ENCODE peak calls at places on chromosomes 16 and 17, in nine cellular contexts. One of them, this sample, is unnamed.

GRCh38 chr16:3744018-3744417 is 26.7 kb upstream of the TRAP1 start:
- DNase-seq in osteocyte: no peak
- DNase-seq in cardiac fibroblast: no peak
- DNase-seq in GM20000: no peak
- DNase-seq in mesothelial cell of epicardium: no peak
- DNase-seq in lung: no peak
- DNase-seq in omental fat pad: no peak
- DNase-seq in GM13976: no peak
- DNase-seq in lower leg skin: no peak
- DNase-seq in this sample: no peak

GRCh38 chr17:76725580-76726230 is 701 bp downstream of the JMJD6 start:
- DNase-seq in GM20000: peak; percentile 72
- DNase-seq in omental fat pad: peak; percentile 49
- DNase-seq in osteocyte: no peak
- DNase-seq in lung: peak; percentile 72
- DNase-seq in GM13976: peak; percentile 77
- DNase-seq in lower leg skin: peak; percentile 73
- DNase-seq in mesothelial cell of epicardium: no peak
- DNase-seq in cardiac fibroblast: peak; percentile 54
- DNase-seq in this sample: no peak

GRCh38 chr16:74249281-74249680 is 47.3 kb upstream of the PSMD7 start:
- DNase-seq in lung: no peak
- DNase-seq in omental fat pad: no peak
- DNase-seq in osteocyte: no peak
- DNase-seq in mesothelial cell of epicardium: no peak
- DNase-seq in GM13976: no peak
- DNase-seq in cardiac fibroblast: no peak
- DNase-seq in GM20000: no peak
- DNase-seq in lower leg skin: no peak
- DNase-seq in this sample: no peak

GRCh38 chr17:52106638-52107261 is 51.8 kb downstream of the CA10 start:
- DNase-seq in GM13976: peak; percentile 46
- DNase-seq in GM20000: peak; percentile 47
- DNase-seq in mesothelial cell of epicardium: no peak
- DNase-seq in osteocyte: no peak
- DNase-seq in omental fat pad: peak; percentile 44
- DNase-seq in lower leg skin: no peak
- DNase-seq in lung: no peak
- DNase-seq in cardiac fibroblast: peak; percentile 40
- DNase-seq in this sample: no peak

GRCh38 chr16:68072038-68072695 is 13.0 kb upstream of the NFATC3 start:
- DNase-seq in osteocyte: peak; percentile 81
- DNase-seq in mesothelial cell of epicardium: no peak
- DNase-seq in cardiac fibroblast: no peak
- DNase-seq in GM20000: no peak
- DNase-seq in GM13976: no peak
- DNase-seq in lung: no peak
- DNase-seq in lower leg skin: peak; percentile 71
- DNase-seq in omental fat pad: no peak
- DNase-seq in this sample: peak; percentile 29

GRCh38 chr16:10668322-10669045 is 26.2 kb downstream of the TEKT5 start:
- DNase-seq in GM13976: peak; percentile 62
- DNase-seq in omental fat pad: no peak
- DNase-seq in GM20000: peak; percentile 56
- DNase-seq in lung: no peak
- DNase-seq in lower leg skin: no peak
- DNase-seq in cardiac fibroblast: peak; percentile 25
- DNase-seq in osteocyte: no peak
- DNase-seq in mesothelial cell of epicardium: no peak
- DNase-seq in this sample: no peak

GRCh38 chr17:1460233-1460632 is 4.2 kb upstream of the CRK start:
- DNase-seq in omental fat pad: no peak
- DNase-seq in lower leg skin: peak; percentile 42
- DNase-seq in mesothelial cell of epicardium: no peak
- DNase-seq in GM20000: no peak
- DNase-seq in osteocyte: no peak
- DNase-seq in lung: peak; percentile 74
- DNase-seq in GM13976: no peak
- DNase-seq in cardiac fibroblast: peak; percentile 29
- DNase-seq in this sample: no peak

GRCh38 chr16:53999841-54000240 is 286.7 kb downstream of the IRX3 start:
- DNase-seq in omental fat pad: no peak
- DNase-seq in cardiac fibroblast: no peak
- DNase-seq in GM13976: no peak
- DNase-seq in lung: no peak
- DNase-seq in osteocyte: no peak
- DNase-seq in GM20000: no peak
- DNase-seq in lower leg skin: no peak
- DNase-seq in mesothelial cell of epicardium: no peak
- DNase-seq in this sample: no peak

GRCh38 chr17:72542317-72542716 is 421.5 kb downstream of the SOX9 start:
- DNase-seq in cardiac fibroblast: no peak
- DNase-seq in mesothelial cell of epicardium: no peak
- DNase-seq in GM13976: no peak
- DNase-seq in osteocyte: no peak
- DNase-seq in GM20000: no peak
- DNase-seq in omental fat pad: no peak
- DNase-seq in lower leg skin: no peak
- DNase-seq in lung: no peak
- DNase-seq in this sample: no peak

GRCh38 chr16:88999457-89000206 is 22.6 kb upstream of the CBFA2T3 start:
- DNase-seq in omental fat pad: no peak
- DNase-seq in lung: no peak
- DNase-seq in cardiac fibroblast: peak; percentile 7
- DNase-seq in GM20000: no peak
- DNase-seq in GM13976: no peak
- DNase-seq in osteocyte: no peak
- DNase-seq in lower leg skin: no peak
- DNase-seq in mesothelial cell of epicardium: no peak
- DNase-seq in this sample: no peak

GRCh38 chr16:11828696-11829095 is 22.6 kb downstream of the RSL1D1 start:
- DNase-seq in lung: no peak
- DNase-seq in lower leg skin: no peak
- DNase-seq in omental fat pad: no peak
- DNase-seq in GM20000: no peak
- DNase-seq in cardiac fibroblast: no peak
- DNase-seq in mesothelial cell of epicardium: no peak
- DNase-seq in osteocyte: no peak
- DNase-seq in GM13976: no peak
- DNase-seq in this sample: no peak
- TF ChIP-seq CTCF in lung: no peak
- TF ChIP-seq CTCF in lower leg skin: no peak
- TF ChIP-seq CTCF in omental fat pad: no peak
- TF ChIP-seq CTCF in GM20000: no peak
- TF ChIP-seq CTCF in cardiac fibroblast: no peak
- TF ChIP-seq CTCF in mesothelial cell of epicardium: no peak
- TF ChIP-seq CTCF in osteocyte: no peak
- TF ChIP-seq CTCF in GM13976: no peak
- TF ChIP-seq CTCF in this sample: no peak

GRCh38 chr16:15704545-15704987 is 54.5 kb downstream of the NDE1 start:
- DNase-seq in lung: peak; percentile 76
- DNase-seq in omental fat pad: peak; percentile 89
- DNase-seq in GM13976: peak; percentile 76
- DNase-seq in lower leg skin: peak; percentile 76
- DNase-seq in osteocyte: no peak
- DNase-seq in GM20000: peak; percentile 70
- DNase-seq in mesothelial cell of epicardium: peak; percentile 39
- DNase-seq in cardiac fibroblast: peak; percentile 81
- DNase-seq in this sample: no peak

GRCh38 chr16:15703029-15703736 is 53.1 kb downstream of the NDE1 start:
- DNase-seq in osteocyte: no peak
- DNase-seq in GM13976: no peak
- DNase-seq in GM20000: no peak
- DNase-seq in lower leg skin: no peak
- DNase-seq in lung: no peak
- DNase-seq in mesothelial cell of epicardium: no peak
- DNase-seq in cardiac fibroblast: no peak
- DNase-seq in omental fat pad: no peak
- DNase-seq in this sample: no peak

GRCh38 chr16:15707332-15707731 is 57.3 kb downstream of the NDE1 start:
- DNase-seq in lower leg skin: no peak
- DNase-seq in lung: no peak
- DNase-seq in cardiac fibroblast: no peak
- DNase-seq in GM20000: no peak
- DNase-seq in GM13976: no peak
- DNase-seq in osteocyte: no peak
- DNase-seq in mesothelial cell of epicardium: no peak
- DNase-seq in omental fat pad: no peak
- DNase-seq in this sample: no peak

GRCh38 chr16:15701975-15702970 is 52.2 kb downstream of the NDE1 start:
- DNase-seq in lung: no peak
- DNase-seq in mesothelial cell of epicardium: no peak
- DNase-seq in cardiac fibroblast: no peak
- DNase-seq in GM20000: no peak
- DNase-seq in lower leg skin: no peak
- DNase-seq in osteocyte: no peak
- DNase-seq in omental fat pad: no peak
- DNase-seq in GM13976: no peak
- DNase-seq in this sample: no peak

DNA sequence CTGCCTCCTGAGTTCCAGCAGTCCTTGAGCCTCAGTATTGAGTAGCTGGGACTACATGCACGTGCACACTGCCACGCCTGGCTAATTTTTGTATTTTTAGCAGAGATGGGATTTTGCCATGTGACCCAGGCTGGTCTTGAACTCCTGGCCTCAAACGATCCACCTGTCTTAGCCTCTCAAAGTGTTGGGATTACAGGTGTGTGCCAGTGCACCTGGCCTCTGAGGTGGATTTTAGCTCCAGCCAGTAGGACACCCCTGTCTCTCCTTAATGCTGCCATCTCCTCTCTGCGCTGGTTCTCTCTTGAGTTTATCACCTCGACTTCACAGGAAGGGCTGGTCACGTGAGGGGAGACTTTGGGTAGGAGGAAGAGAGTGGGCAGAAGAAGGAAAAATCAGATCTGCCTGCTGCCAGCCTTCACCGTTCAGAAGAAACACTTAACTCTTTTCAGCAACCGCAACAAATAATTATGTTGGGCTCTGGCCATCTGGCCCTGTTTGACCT is 55.1 kb downstream of the NDE1 start:
- DNase-seq in omental fat pad: no peak
- DNase-seq in GM13976: no peak
- DNase-seq in osteocyte: no peak
- DNase-seq in mesothelial cell of epicardium: no peak
- DNase-seq in GM20000: no peak
- DNase-seq in cardiac fibroblast: no peak
- DNase-seq in lower leg skin: no peak
- DNase-seq in lung: no peak
- DNase-seq in this sample: no peak
- TF ChIP-seq CTCF in omental fat pad: no peak
- TF ChIP-seq CTCF in GM13976: no peak
- TF ChIP-seq CTCF in osteocyte: no peak
- TF ChIP-seq CTCF in mesothelial cell of epicardium: no peak
- TF ChIP-seq CTCF in GM20000: no peak
- TF ChIP-seq CTCF in cardiac fibroblast: no peak
- TF ChIP-seq CTCF in lower leg skin: no peak
- TF ChIP-seq CTCF in lung: no peak
- TF ChIP-seq CTCF in this sample: no peak

DNA sequence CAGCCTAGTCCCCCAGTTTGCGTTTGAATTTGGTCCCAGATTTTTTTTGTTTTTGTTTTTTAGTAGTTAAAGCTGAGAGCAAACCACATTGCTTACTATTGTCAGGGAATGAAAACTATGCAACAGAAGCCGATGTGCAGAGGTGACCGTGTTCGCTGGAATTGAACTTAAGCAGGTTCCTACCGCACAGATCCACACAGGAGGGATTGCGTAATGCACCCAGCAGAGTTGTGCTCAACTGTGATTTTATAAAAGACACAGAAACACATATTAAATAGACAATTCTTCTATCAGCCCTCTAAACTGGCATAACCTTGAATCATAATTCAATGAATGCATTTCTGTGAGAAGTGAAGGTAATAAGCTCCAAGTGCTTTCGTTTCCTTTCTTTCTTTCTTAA is 443.0 kb downstream of the WWOX start:
- DNase-seq in lower leg skin: no peak
- DNase-seq in lung: no peak
- DNase-seq in omental fat pad: no peak
- DNase-seq in GM13976: no peak
- DNase-seq in mesothelial cell of epicardium: no peak
- DNase-seq in cardiac fibroblast: no peak
- DNase-seq in osteocyte: no peak
- DNase-seq in GM20000: no peak
- DNase-seq in this sample: no peak
- TF ChIP-seq CTCF in lower leg skin: no peak
- TF ChIP-seq CTCF in lung: no peak
- TF ChIP-seq CTCF in omental fat pad: no peak
- TF ChIP-seq CTCF in GM13976: no peak
- TF ChIP-seq CTCF in mesothelial cell of epicardium: no peak
- TF ChIP-seq CTCF in cardiac fibroblast: no peak
- TF ChIP-seq CTCF in osteocyte: no peak
- TF ChIP-seq CTCF in GM20000: no peak
- TF ChIP-seq CTCF in this sample: no peak

GRCh38 chr17:74085434-74085833 is 118.0 kb upstream of the RPL38 start:
- DNase-seq in GM20000: no peak
- DNase-seq in osteocyte: no peak
- DNase-seq in mesothelial cell of epicardium: no peak
- DNase-seq in GM13976: no peak
- DNase-seq in lung: no peak
- DNase-seq in omental fat pad: no peak
- DNase-seq in cardiac fibroblast: no peak
- DNase-seq in lower leg skin: no peak
- DNase-seq in this sample: no peak

GRCh38 chr17:74094651-74095050 is 108.8 kb upstream of the RPL38 start:
- DNase-seq in GM20000: no peak
- DNase-seq in lower leg skin: no peak
- DNase-seq in osteocyte: no peak
- DNase-seq in lung: no peak
- DNase-seq in GM13976: no peak
- DNase-seq in cardiac fibroblast: no peak
- DNase-seq in mesothelial cell of epicardium: no peak
- DNase-seq in omental fat pad: no peak
- DNase-seq in this sample: no peak

GRCh38 chr17:74086992-74087391 is 116.5 kb upstream of the RPL38 start:
- DNase-seq in lower leg skin: no peak
- DNase-seq in mesothelial cell of epicardium: no peak
- DNase-seq in osteocyte: no peak
- DNase-seq in GM20000: no peak
- DNase-seq in cardiac fibroblast: no peak
- DNase-seq in omental fat pad: no peak
- DNase-seq in GM13976: no peak
- DNase-seq in lung: no peak
- DNase-seq in this sample: no peak

DNA sequence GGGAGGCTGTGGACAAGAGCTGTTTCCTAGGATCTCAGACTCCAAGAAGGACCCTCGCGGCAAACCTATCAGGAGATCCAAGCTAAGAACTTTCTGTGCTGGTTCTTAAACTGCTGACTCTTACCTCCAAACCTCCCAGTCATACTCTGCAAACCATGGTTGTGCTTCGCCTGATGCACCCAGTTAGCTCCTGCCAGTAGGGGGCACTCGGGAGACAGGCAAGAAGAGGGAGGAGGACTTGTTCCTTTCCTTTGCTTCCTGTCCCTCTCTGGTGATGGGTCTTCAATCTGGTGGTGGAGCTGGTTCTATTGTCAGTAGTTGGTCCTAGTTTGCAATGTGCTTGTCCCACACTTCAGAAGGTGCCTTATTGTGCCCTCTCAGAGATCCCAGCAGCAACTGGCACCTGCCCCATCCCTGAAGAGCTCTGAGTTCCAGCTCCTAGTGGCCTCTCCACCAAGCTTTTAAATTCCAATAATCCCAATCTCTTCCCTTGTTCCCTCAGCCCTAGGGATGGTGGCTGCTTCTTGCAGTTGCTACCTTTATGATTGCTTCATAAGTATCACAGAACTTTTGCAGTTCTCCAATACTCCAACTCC is 113.5 kb upstream of the RPL38 start:
- DNase-seq in cardiac fibroblast: peak; percentile 55
- DNase-seq in mesothelial cell of epicardium: no peak
- DNase-seq in osteocyte: no peak
- DNase-seq in omental fat pad: no peak
- DNase-seq in lower leg skin: no peak
- DNase-seq in GM13976: peak; percentile 78
- DNase-seq in lung: peak; percentile 42
- DNase-seq in GM20000: peak; percentile 73
- DNase-seq in this sample: no peak
- TF ChIP-seq CTCF in cardiac fibroblast: peak; percentile 33
- TF ChIP-seq CTCF in mesothelial cell of epicardium: peak; percentile 27
- TF ChIP-seq CTCF in osteocyte: peak; percentile 41
- TF ChIP-seq CTCF in omental fat pad: no peak
- TF ChIP-seq CTCF in lower leg skin: no peak
- TF ChIP-seq CTCF in GM13976: peak; percentile 82
- TF ChIP-seq CTCF in lung: peak; percentile 20
- TF ChIP-seq CTCF in GM20000: peak; percentile 91
- TF ChIP-seq CTCF in this sample: peak; percentile 76

This sample was measured in type B pancreatic cell.